ENCODE peak calls at places on chromosomes 3 and 15, in six cellular contexts. A is neural crest cell, K is tibial artery, Y is left cardiac atrium, Z is AG09309, I is astrocyte of the spinal cord. W is an unnamed sample.

GRCh38 chr3:152241142-152242067 is 27.3 kb upstream of the MBNL1 start:
- DNase-seq in A (no peak), K (no peak), Y (no peak), Z (no peak), I (no peak), W (no peak)

GRCh38 chr3:28476194-28476593 is 127.6 kb upstream of the AZI2 start:
- DNase-seq in A (no peak), K (no peak), Y (no peak), Z (peak), I (peak), W (peak)

GRCh38 chr3:23809294-23809693 is 3.5 kb downstream of the UBE2E1 start:
- DNase-seq in A (no peak), K (no peak), Y (no peak), Z (no peak), I (no peak), W (no peak)

GRCh38 chr15:79858469-79858868 is 38.3 kb downstream of the MTHFS start:
- DNase-seq in A (no peak), K (no peak), Y (no peak), Z (no peak), I (no peak), W (no peak)

GRCh38 chr3:184626942-184627341 is 65.4 kb downstream of the EPHB3 start:
- DNase-seq in A (no peak), K (no peak), Y (no peak), Z (no peak), I (no peak), W (no peak)

GRCh38 chr15:39573844-39574243 is 7.0 kb upstream of the THBS1 start:
- DNase-seq in A (no peak), K (no peak), Y (no peak), Z (peak), I (no peak), W (no peak)

GRCh38 chr3:5841609-5842008 is 654.1 kb downstream of the EDEM1 start:
- DNase-seq in A (no peak), K (no peak), Y (no peak), Z (no peak), I (no peak), W (no peak)

GRCh38 chr3:152291238-152291637 is 22.5 kb downstream of the MBNL1 start:
- DNase-seq in A (no peak), K (no peak), Y (no peak), Z (no peak), I (no peak), W (no peak)

GRCh38 chr3:189797103-189797850 is 166.1 kb downstream of the TP63 start:
- DNase-seq in A (no peak), K (no peak), Y (no peak), Z (no peak), I (no peak), W (no peak)

GRCh38 chr3:134038716-134039115 is 9.0 kb upstream of the SLCO2A1 start:
- DNase-seq in A (no peak), K (no peak), Y (no peak), Z (no peak), I (no peak), W (no peak)

GRCh38 chr3:16308727-16309126 is 43.7 kb downstream of the OXNAD1 start:
- DNase-seq in A (no peak), K (no peak), Y (no peak), Z (no peak), I (no peak), W (no peak)

GRCh38 chr3:44114142-44114541 is 127.5 kb upstream of the TOPAZ1 start:
- DNase-seq in A (peak), K (no peak), Y (peak), Z (no peak), I (no peak), W (no peak)

GRCh38 chr15:27797765-27798164 is 301.4 kb downstream of the OCA2 start:
- DNase-seq in A (no peak), K (no peak), Y (peak), Z (no peak), I (no peak), W (peak)

GRCh38 chr3:56303508-56303907 is 164.8 kb downstream of the ERC2 start:
- DNase-seq in A (peak), K (no peak), Y (peak), Z (no peak), I (peak), W (no peak)

GRCh38 chr15:31852933-31853332 is 177.4 kb upstream of the CHRNA7 start:
- DNase-seq in A (no peak), K (no peak), Y (no peak), Z (no peak), I (no peak), W (no peak)

GRCh38 chr15:92669432-92669831 is 13.9 kb upstream of the FAM174B start:
- DNase-seq in A (no peak), K (no peak), Y (no peak), Z (no peak), I (no peak), W (no peak)

GRCh38 chr3:14915636-14916222 is 31.7 kb upstream of the NR2C2 start:
- DNase-seq in A (no peak), K (no peak), Y (no peak), Z (no peak), I (no peak), W (no peak)

GRCh38 chr3:174675426-174675825 is 183.7 kb upstream of the NAALADL2 start:
- DNase-seq in A (no peak), K (no peak), Y (no peak), Z (no peak), I (no peak), W (no peak)

GRCh38 chr3:135034881-135035440 is 239.9 kb downstream of the EPHB1 start:
- DNase-seq in A (no peak), K (no peak), Y (no peak), Z (no peak), I (no peak), W (no peak)

W was measured in COR-L47.